ENCODE peak calls at places on chromosomes 4 and X, in four cellular contexts. J is naive B cell; R is activated naive CD8-positive, alpha-beta T cell treated with anti-CD3 and anti-CD28 coated beads for 36 hours; Z is fibroblast of gingiva. H is an unnamed sample.

GRCh38 chr4:26088433-26088928 is 174.5 kb downstream of the SMIM20 start:
- DNase-seq in J (peak), Z (peak), R (peak), H (no peak)

GRCh38 chrX:70476166-70476933 is 31.7 kb downstream of the DLG3 start:
- DNase-seq in Z (no peak), R (no peak), J (no peak), H (no peak)

GRCh38 chr4:82710202-82710929 is 88.2 kb downstream of the SCD5 start:
- DNase-seq in R (no peak), Z (no peak), J (no peak), H (peak)

GRCh38 chrX:48003758-48004457 is at the start of gene ZNF182:
- DNase-seq in Z (peak), R (peak), J (peak), H (peak)

GRCh38 chr4:119785963-119786362 is 157.4 kb upstream of the PDE5A start:
- DNase-seq in J (no peak), Z (no peak), R (no peak), H (no peak)

GRCh38 chr4:40058854-40059253 is 2.2 kb downstream of the N4BP2 start:
- DNase-seq in J (no peak), Z (no peak), R (no peak), H (no peak)

GRCh38 chr4:84474107-84474506 is 25.0 kb downstream of the NKX6-1 start:
- DNase-seq in R (no peak), Z (no peak), J (no peak), H (no peak)

GRCh38 chr4:137495578-137495977 is 36.7 kb downstream of the PCDH18 start:
- DNase-seq in J (no peak), Z (no peak), R (no peak), H (no peak)

GRCh38 chr4:118989098-118990080 is 100.7 kb downstream of the SYNPO2 start:
- DNase-seq in J (no peak), Z (peak), R (no peak), H (no peak)

GRCh38 chrX:1661048-1661921 is 46.4 kb downstream of the ASMT start:
- DNase-seq in R (peak), Z (no peak), J (no peak), H (peak)

GRCh38 chr4:128310266-128310697 is 22.7 kb upstream of the PGRMC2 start:
- DNase-seq in Z (peak), R (no peak), J (no peak), H (peak)

GRCh38 chr4:156915216-156915615 is 56.4 kb downstream of the PDGFC start:
- DNase-seq in R (no peak), J (no peak), Z (no peak), H (no peak)

GRCh38 chr4:73735231-73735630 is 5.1 kb upstream of the CXCL8 start:
- DNase-seq in J (peak), Z (peak), R (no peak), H (no peak)

GRCh38 chrX:21745756-21746155 is 12.2 kb downstream of the SMPX start:
- DNase-seq in R (peak), J (peak), Z (peak), H (no peak)